ENCODE peak calls at places on chromosomes 12 and 14, in nine cellular contexts. One of them, this sample, is unnamed. For H3K4me1, the result is how much of the 10 kb centered on the place peaks cover.

GRCh38 chr14:104974665-104975390 is 3.3 kb downstream of the AHNAK2 start:
- DNase-seq in PC-3: no peak
- DNase-seq in A549: no peak
- DNase-seq in upper lobe of right lung: no peak
- DNase-seq in H1: no peak
- DNase-seq in OCI-LY7: no peak
- DNase-seq in tibial artery: no peak
- DNase-seq in Panc1: no peak
- DNase-seq in psoas muscle: no peak
- DNase-seq in this sample: no peak

GRCh38 chr12:68477256-68477655 is 133.4 kb upstream of the RAP1B start:
- DNase-seq in PC-3: no peak
- DNase-seq in A549: no peak
- DNase-seq in upper lobe of right lung: no peak
- DNase-seq in H1: no peak
- DNase-seq in OCI-LY7: no peak
- DNase-seq in tibial artery: no peak
- DNase-seq in Panc1: no peak
- DNase-seq in psoas muscle: no peak
- DNase-seq in this sample: no peak

GRCh38 chr12:14654842-14655241 is 41.6 kb downstream of the GUCY2C start:
- DNase-seq in PC-3: no peak
- DNase-seq in A549: no peak
- DNase-seq in upper lobe of right lung: no peak
- DNase-seq in H1: no peak
- DNase-seq in OCI-LY7: no peak
- DNase-seq in tibial artery: no peak
- DNase-seq in Panc1: no peak
- DNase-seq in psoas muscle: no peak
- DNase-seq in this sample: no peak

GRCh38 chr12:57614178-57614947 is 3.1 kb downstream of the ARHGEF25 start:
- DNase-seq in PC-3: no peak
- DNase-seq in A549: peak
- DNase-seq in upper lobe of right lung: no peak
- DNase-seq in H1: peak
- DNase-seq in OCI-LY7: peak
- DNase-seq in tibial artery: no peak
- DNase-seq in Panc1: no peak
- DNase-seq in psoas muscle: peak
- DNase-seq in this sample: no peak

GRCh38 chr12:108649668-108650067 is 16.0 kb upstream of the SELPLG start:
- DNase-seq in PC-3: peak
- DNase-seq in A549: no peak
- DNase-seq in upper lobe of right lung: no peak
- DNase-seq in H1: no peak
- DNase-seq in OCI-LY7: no peak
- DNase-seq in tibial artery: no peak
- DNase-seq in Panc1: no peak
- DNase-seq in psoas muscle: no peak
- DNase-seq in this sample: no peak

GRCh38 chr14:102508774-102509743 is 517 bp downstream of the ANKRD9 start:
- DNase-seq in PC-3: peak
- DNase-seq in A549: no peak
- DNase-seq in upper lobe of right lung: peak
- DNase-seq in H1: no peak
- DNase-seq in OCI-LY7: no peak
- DNase-seq in tibial artery: no peak
- DNase-seq in Panc1: no peak
- DNase-seq in psoas muscle: peak
- DNase-seq in this sample: peak

GRCh38 chr12:104738371-104738710 is 219.7 kb downstream of the SLC41A2 start:
- DNase-seq in PC-3: no peak
- DNase-seq in A549: no peak
- DNase-seq in upper lobe of right lung: no peak
- DNase-seq in H1: no peak
- DNase-seq in OCI-LY7: no peak
- DNase-seq in tibial artery: no peak
- DNase-seq in Panc1: no peak
- DNase-seq in psoas muscle: no peak
- DNase-seq in this sample: no peak

GRCh38 chr12:24425601-24425970 is 476.1 kb upstream of the SOX5 start:
- DNase-seq in PC-3: no peak
- DNase-seq in A549: no peak
- DNase-seq in upper lobe of right lung: no peak
- DNase-seq in H1: no peak
- DNase-seq in OCI-LY7: no peak
- DNase-seq in tibial artery: peak
- DNase-seq in Panc1: no peak
- DNase-seq in psoas muscle: no peak
- DNase-seq in this sample: no peak

GRCh38 chr14:64704743-64705405 is 650 bp downstream of the PLEKHG3 start:
- DNase-seq in PC-3: no peak
- DNase-seq in A549: no peak
- DNase-seq in upper lobe of right lung: peak
- DNase-seq in H1: peak
- DNase-seq in OCI-LY7: no peak
- DNase-seq in tibial artery: peak
- DNase-seq in Panc1: no peak
- DNase-seq in psoas muscle: no peak
- DNase-seq in this sample: no peak

GRCh38 chr14:94780536-94781404 is 10.9 kb upstream of the GSC start:
- DNase-seq in PC-3: no peak
- DNase-seq in A549: no peak
- DNase-seq in upper lobe of right lung: no peak
- DNase-seq in H1: no peak
- DNase-seq in OCI-LY7: no peak
- DNase-seq in tibial artery: no peak
- DNase-seq in Panc1: no peak
- DNase-seq in psoas muscle: no peak
- DNase-seq in this sample: no peak

GRCh38 chr12:51959211-51959610 is 7.7 kb downstream of the ACVR1B start:
- DNase-seq in PC-3: no peak
- DNase-seq in A549: no peak
- DNase-seq in upper lobe of right lung: no peak
- DNase-seq in H1: no peak
- DNase-seq in OCI-LY7: no peak
- DNase-seq in tibial artery: peak
- DNase-seq in Panc1: no peak
- DNase-seq in psoas muscle: peak
- DNase-seq in this sample: no peak

GRCh38 chr14:100589760-100590469 is 2.7 kb upstream of the BEGAIN start:
- DNase-seq in PC-3: no peak
- DNase-seq in A549: no peak
- DNase-seq in upper lobe of right lung: no peak
- DNase-seq in H1: no peak
- DNase-seq in OCI-LY7: no peak
- DNase-seq in tibial artery: no peak
- DNase-seq in Panc1: no peak
- DNase-seq in psoas muscle: peak
- DNase-seq in this sample: no peak

GRCh38 chr12:20350495-20350894 is 17.8 kb upstream of the PDE3A start:
- DNase-seq in PC-3: peak
- DNase-seq in A549: no peak
- DNase-seq in upper lobe of right lung: no peak
- DNase-seq in H1: no peak
- DNase-seq in OCI-LY7: no peak
- DNase-seq in tibial artery: no peak
- DNase-seq in Panc1: no peak
- DNase-seq in psoas muscle: no peak
- DNase-seq in this sample: no peak

GRCh38 chr12:24933694-24934407 is 15.1 kb downstream of the BCAT1 start:
- DNase-seq in PC-3: no peak
- DNase-seq in A549: no peak
- DNase-seq in upper lobe of right lung: no peak
- DNase-seq in H1: no peak
- DNase-seq in OCI-LY7: no peak
- DNase-seq in tibial artery: no peak
- DNase-seq in Panc1: no peak
- DNase-seq in psoas muscle: no peak
- DNase-seq in this sample: no peak

GRCh38 chr12:91250273-91250672 is 67.7 kb upstream of the DCN start:
- DNase-seq in PC-3: no peak
- DNase-seq in A549: no peak
- DNase-seq in upper lobe of right lung: no peak
- DNase-seq in H1: no peak
- DNase-seq in OCI-LY7: no peak
- DNase-seq in tibial artery: no peak
- DNase-seq in Panc1: no peak
- DNase-seq in psoas muscle: no peak
- DNase-seq in this sample: no peak

GRCh38 chr12:88623777-88624548 is 43.7 kb upstream of the KITLG start:
- DNase-seq in PC-3: no peak
- DNase-seq in A549: no peak
- DNase-seq in upper lobe of right lung: no peak
- DNase-seq in H1: no peak
- DNase-seq in OCI-LY7: no peak
- DNase-seq in tibial artery: no peak
- DNase-seq in Panc1: no peak
- DNase-seq in psoas muscle: no peak
- DNase-seq in this sample: no peak

GRCh38 chr14:88005050-88005481 is at the start of gene GPR65:
- DNase-seq in PC-3: no peak
- DNase-seq in A549: no peak
- DNase-seq in upper lobe of right lung: no peak
- DNase-seq in H1: no peak
- DNase-seq in OCI-LY7: peak
- DNase-seq in tibial artery: no peak
- DNase-seq in Panc1: no peak
- DNase-seq in psoas muscle: no peak
- DNase-seq in this sample: no peak

GRCh38 chr12:53044052-53044581 is 5.7 kb upstream of the TNS2 start:
- DNase-seq in PC-3: no peak
- DNase-seq in A549: no peak
- DNase-seq in upper lobe of right lung: no peak
- DNase-seq in H1: no peak
- DNase-seq in OCI-LY7: no peak
- DNase-seq in tibial artery: peak
- DNase-seq in Panc1: no peak
- DNase-seq in psoas muscle: no peak
- DNase-seq in this sample: no peak
- H3K4me1 ChIP-seq in PC-3: under half
- H3K4me1 ChIP-seq in A549: under half
- H3K4me1 ChIP-seq in upper lobe of right lung: under half
- H3K4me1 ChIP-seq in H1: under half
- H3K4me1 ChIP-seq in OCI-LY7: under half
- H3K4me1 ChIP-seq in tibial artery: half or more
- H3K4me1 ChIP-seq in Panc1: under half
- H3K4me1 ChIP-seq in psoas muscle: under half
- H3K4me1 ChIP-seq in this sample: under half

GRCh38 chr14:79855789-79856188 is 355.5 kb downstream of the DIO2 start:
- DNase-seq in PC-3: no peak
- DNase-seq in A549: no peak
- DNase-seq in upper lobe of right lung: no peak
- DNase-seq in H1: no peak
- DNase-seq in OCI-LY7: no peak
- DNase-seq in tibial artery: no peak
- DNase-seq in Panc1: no peak
- DNase-seq in psoas muscle: no peak
- DNase-seq in this sample: no peak

GRCh38 chr14:79856357-79856756 is 354.9 kb downstream of the DIO2 start:
- DNase-seq in PC-3: no peak
- DNase-seq in A549: no peak
- DNase-seq in upper lobe of right lung: no peak
- DNase-seq in H1: no peak
- DNase-seq in OCI-LY7: no peak
- DNase-seq in tibial artery: no peak
- DNase-seq in Panc1: no peak
- DNase-seq in psoas muscle: no peak
- DNase-seq in this sample: no peak

GRCh38 chr14:79862045-79862444 is 349.3 kb downstream of the DIO2 start:
- DNase-seq in PC-3: no peak
- DNase-seq in A549: no peak
- DNase-seq in upper lobe of right lung: no peak
- DNase-seq in H1: no peak
- DNase-seq in OCI-LY7: no peak
- DNase-seq in tibial artery: no peak
- DNase-seq in Panc1: no peak
- DNase-seq in psoas muscle: no peak
- DNase-seq in this sample: no peak

GRCh38 chr14:79861111-79861510 is 350.2 kb downstream of the DIO2 start:
- DNase-seq in PC-3: peak
- DNase-seq in A549: no peak
- DNase-seq in upper lobe of right lung: no peak
- DNase-seq in H1: peak
- DNase-seq in OCI-LY7: no peak
- DNase-seq in tibial artery: no peak
- DNase-seq in Panc1: no peak
- DNase-seq in psoas muscle: no peak
- DNase-seq in this sample: no peak
- TF ChIP-seq CTCF in PC-3: peak
- TF ChIP-seq CTCF in A549: no peak
- TF ChIP-seq CTCF in upper lobe of right lung: no peak
- TF ChIP-seq CTCF in H1: peak
- TF ChIP-seq CTCF in OCI-LY7: peak
- TF ChIP-seq CTCF in tibial artery: no peak
- TF ChIP-seq CTCF in Panc1: no peak
- TF ChIP-seq CTCF in psoas muscle: no peak
- TF ChIP-seq CTCF in this sample: no peak

DNA sequence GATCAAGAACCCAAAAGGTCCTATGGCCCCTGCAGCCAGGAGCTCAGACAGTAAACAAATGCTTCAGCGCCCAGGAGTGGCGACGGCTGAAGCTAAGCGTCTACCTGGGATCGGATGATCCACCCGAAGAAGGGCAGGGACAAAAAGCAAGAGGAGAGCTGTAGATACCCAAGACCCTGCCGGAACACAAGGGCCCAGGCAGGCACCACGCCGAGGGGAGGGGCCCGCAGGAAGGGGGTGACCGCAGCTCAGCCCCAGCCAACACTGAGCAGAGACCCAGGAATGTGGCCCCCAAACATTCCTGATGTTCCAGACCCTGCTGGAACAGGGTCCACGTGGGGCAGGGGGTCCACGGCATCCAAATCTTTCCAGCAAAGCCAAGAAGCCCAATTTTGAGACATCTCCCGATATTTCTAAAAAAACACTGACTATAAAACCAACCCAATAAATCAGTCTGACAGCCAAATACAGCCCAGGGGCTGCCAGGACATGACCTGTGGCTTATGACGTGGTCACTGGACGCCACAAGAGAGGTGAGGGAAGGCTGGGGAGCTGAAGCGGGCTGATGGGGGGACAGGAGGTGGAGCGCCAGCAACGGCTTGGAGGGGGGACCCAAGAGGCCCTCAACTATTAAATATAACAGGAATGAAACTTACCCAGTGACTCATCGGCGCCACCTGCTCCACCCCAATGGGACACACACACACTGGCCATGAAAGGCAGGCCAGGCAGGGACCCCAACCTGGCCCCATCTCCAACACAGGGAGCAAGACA is 58.9 kb downstream of the NCOR2 start:
- DNase-seq in PC-3: no peak
- DNase-seq in A549: no peak
- DNase-seq in upper lobe of right lung: no peak
- DNase-seq in H1: no peak
- DNase-seq in OCI-LY7: no peak
- DNase-seq in tibial artery: no peak
- DNase-seq in Panc1: no peak
- DNase-seq in psoas muscle: peak
- DNase-seq in this sample: no peak
- H3K4me1 ChIP-seq in PC-3: under half
- H3K4me1 ChIP-seq in A549: under half
- H3K4me1 ChIP-seq in upper lobe of right lung: half or more
- H3K4me1 ChIP-seq in H1: half or more
- H3K4me1 ChIP-seq in OCI-LY7: under half
- H3K4me1 ChIP-seq in tibial artery: half or more
- H3K4me1 ChIP-seq in Panc1: half or more
- H3K4me1 ChIP-seq in psoas muscle: half or more
- H3K4me1 ChIP-seq in this sample: half or more

GRCh38 chr12:6961695-6962284 is 8.7 kb downstream of the PHB2 start:
- DNase-seq in PC-3: peak
- DNase-seq in A549: peak
- DNase-seq in upper lobe of right lung: peak
- DNase-seq in H1: peak
- DNase-seq in OCI-LY7: peak
- DNase-seq in tibial artery: peak
- DNase-seq in Panc1: no peak
- DNase-seq in psoas muscle: peak
- DNase-seq in this sample: peak
- TF ChIP-seq CTCF in PC-3: peak
- TF ChIP-seq CTCF in A549: peak
- TF ChIP-seq CTCF in upper lobe of right lung: peak
- TF ChIP-seq CTCF in H1: peak
- TF ChIP-seq CTCF in OCI-LY7: peak
- TF ChIP-seq CTCF in tibial artery: no peak
- TF ChIP-seq CTCF in Panc1: peak
- TF ChIP-seq CTCF in psoas muscle: peak
- TF ChIP-seq CTCF in this sample: peak